ENCODE peak calls at places on chromosomes 2 and 18, in six cellular contexts. I is endothelial cell of umbilical vein, K is HepG2, X is A549, R is K562, L is GM12878. M is an unnamed sample.

GRCh38 chr2:189952536-189953109 is 109.9 kb downstream of the MSTN start:
- DNase-seq in I (peak; percentile 32), X (no peak), R (no peak), K (no peak), L (peak; percentile 65), M (no peak)

GRCh38 chr2:118823666-118824065 is 23.8 kb downstream of the EN1 start:
- DNase-seq in L (no peak), R (no peak), K (no peak), I (no peak), X (no peak), M (no peak)

GRCh38 chr2:172098650-172099471 is 3.8 kb downstream of the DLX2 start:
- DNase-seq in R (peak; percentile 95), X (peak; percentile 57), I (peak; percentile 68), L (no peak), K (peak; percentile 84), M (peak; percentile 76)

GRCh38 chr2:151025816-151026215 is 235.8 kb downstream of the RBM43 start:
- DNase-seq in X (no peak), R (no peak), I (no peak), K (no peak), L (no peak), M (no peak)

GRCh38 chr2:205800804-205801203 is 118.5 kb downstream of the NRP2 start:
- DNase-seq in X (no peak), K (no peak), R (no peak), I (peak; percentile 99), L (no peak), M (no peak)

GRCh38 chr2:222811828-222812227 is 49.0 kb upstream of the ACSL3 start:
- DNase-seq in I (no peak), L (no peak), X (no peak), R (no peak), K (no peak), M (no peak)

GRCh38 chr2:125644257-125644656 is 1011.7 kb upstream of the GYPC start:
- DNase-seq in K (no peak), R (no peak), L (no peak), X (no peak), I (no peak), M (no peak)

GRCh38 chr18:77132369-77133050 is at the start of gene MBP:
- DNase-seq in K (no peak), R (no peak), L (no peak), X (no peak), I (no peak), M (peak; percentile 71)

GRCh38 chr2:23900133-23900926 is 26.6 kb downstream of the ATAD2B start:
- DNase-seq in X (peak; percentile 31), R (no peak), K (no peak), I (no peak), L (no peak), M (peak; percentile 78)

GRCh38 chr2:200905618-200906296 is 16.6 kb downstream of the NIF3L1 start:
- DNase-seq in K (peak; percentile 75), X (peak; percentile 56), I (peak; percentile 76), L (no peak), R (peak; percentile 16), M (peak; percentile 82)

GRCh38 chr2:241445426-241445825 is 63.0 kb downstream of the STK25 start:
- DNase-seq in K (no peak), R (no peak), L (no peak), X (no peak), I (no peak), M (no peak)

GRCh38 chr2:51290725-51291124 is 258.8 kb upstream of the NRXN1 start:
- DNase-seq in I (peak; percentile 19), R (no peak), X (no peak), L (no peak), K (no peak), M (no peak)

GRCh38 chr2:41038408-41038807 is 586.5 kb upstream of the SLC8A1 start:
- DNase-seq in I (peak; percentile 39), L (no peak), X (no peak), K (no peak), R (no peak), M (no peak)

GRCh38 chr2:235542728-235543125 is 48.9 kb downstream of the AGAP1 start:
- DNase-seq in L (no peak), R (no peak), X (no peak), K (peak; percentile 96), I (no peak), M (no peak)

GRCh38 chr2:188414412-188414811 is 122.7 kb downstream of the GULP1 start:
- DNase-seq in R (no peak), I (no peak), X (peak; percentile 35), L (no peak), K (no peak), M (no peak)

GRCh38 chr2:149446735-149447134 is 116.3 kb downstream of the LYPD6 start:
- DNase-seq in R (no peak), I (no peak), X (no peak), L (no peak), K (no peak), M (no peak)

GRCh38 chr2:28080911-28081310 is 190.4 kb downstream of the BABAM2 start:
- DNase-seq in I (peak; percentile 93), K (no peak), R (no peak), L (no peak), X (no peak), M (peak; percentile 37)

GRCh38 chr2:152418688-152419087 is 83.7 kb downstream of the FMNL2 start:
- DNase-seq in R (no peak), K (no peak), L (no peak), X (no peak), I (peak; percentile 64), M (no peak)

GRCh38 chr2:160156665-160157064 is 43.4 kb downstream of the ITGB6 start:
- DNase-seq in X (no peak), R (no peak), L (no peak), K (no peak), I (peak; percentile 80), M (no peak)

GRCh38 chr2:159933727-159934049 is 128.7 kb downstream of the PLA2R1 start:
- DNase-seq in X (no peak), R (no peak), L (peak; percentile 70), I (no peak), K (no peak), M (peak; percentile 90)

GRCh38 chr2:78817430-78817829 is 208.1 kb upstream of the REG3G start:
- DNase-seq in I (no peak), X (no peak), R (no peak), K (no peak), L (no peak), M (no peak)

GRCh38 chr2:14915983-14916382 is 283.5 kb downstream of the LRATD1 start:
- DNase-seq in R (no peak), K (no peak), X (no peak), I (no peak), L (no peak), M (no peak)

GRCh38 chr2:37713258-37713700 is 41.8 kb upstream of the CDC42EP3 start:
- DNase-seq in X (no peak), R (no peak), I (no peak), K (no peak), L (peak; percentile 13), M (peak; percentile 80)

GRCh38 chr18:23631746-23632145 is 31.0 kb downstream of the ANKRD29 start:
- DNase-seq in L (no peak), K (no peak), X (no peak), R (no peak), I (no peak), M (no peak)

GRCh38 chr18:6543330-6543908 is 128.7 kb upstream of the L3MBTL4 start:
- DNase-seq in I (peak; percentile 60), X (peak; percentile 5), R (no peak), K (peak; percentile 14), L (no peak), M (peak; percentile 25)

GRCh38 chr2:180790891-180791290 is 189.5 kb upstream of the UBE2E3 start:
- DNase-seq in R (no peak), L (no peak), X (no peak), I (no peak), K (no peak), M (no peak)

GRCh38 chr2:85265304-85265703 is 62.5 kb downstream of the TGOLN2 start:
- DNase-seq in L (no peak), X (no peak), I (no peak), R (no peak), K (no peak), M (no peak)
- TF ChIP-seq MAX in L (no peak), X (no peak), I (no peak), R (no peak), K (no peak), M (no peak)

DNA sequence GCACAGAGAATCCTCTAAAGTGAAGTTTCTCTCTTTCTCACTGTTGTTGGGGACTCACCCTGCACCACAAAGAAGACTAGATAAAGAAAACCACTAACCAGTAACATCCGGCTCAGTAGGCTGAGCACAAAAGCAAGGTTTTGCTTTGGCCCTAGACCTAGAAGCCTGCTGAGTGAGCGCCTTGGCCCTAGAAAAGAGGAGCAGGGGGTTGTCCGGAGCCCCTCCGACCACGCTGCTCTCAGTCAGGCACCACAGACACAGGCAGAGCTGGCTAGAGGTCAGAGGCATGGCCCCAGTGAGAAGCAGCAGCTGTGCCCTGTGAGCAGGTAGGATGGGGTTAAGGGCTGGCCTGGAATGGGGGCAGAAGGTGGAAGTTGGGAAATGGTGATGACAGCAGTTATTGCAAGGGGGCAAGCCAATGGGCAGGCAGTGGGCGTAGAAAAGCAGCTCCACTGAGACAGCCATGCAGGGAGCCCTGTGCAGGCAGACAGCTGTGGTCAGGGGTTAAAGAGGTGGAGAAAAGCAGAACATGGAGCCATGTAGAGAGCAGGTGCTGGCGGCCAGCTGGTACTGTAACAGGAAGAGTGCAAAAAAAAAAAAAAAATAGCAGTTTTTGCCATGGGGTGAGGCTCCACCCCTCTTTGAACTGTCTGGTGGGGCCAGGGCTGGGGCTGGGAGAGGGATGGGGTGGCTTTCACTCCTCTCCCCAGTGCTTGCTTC is 36.9 kb upstream of the SLC14A1 start:
- DNase-seq in L (no peak), R (no peak), K (no peak), I (no peak), X (no peak), M (peak; percentile 98)
- TF ChIP-seq POLR2A in L (no peak), R (no peak), K (no peak), I (no peak), X (no peak), M (peak; percentile 9)

GRCh38 chr2:170313636-170314348 is 135.8 kb downstream of the MYO3B start:
- DNase-seq in I (no peak), L (no peak), X (no peak), K (no peak), R (no peak), M (no peak)

GRCh38 chr2:170310876-170311502 is 133.0 kb downstream of the MYO3B start:
- DNase-seq in R (no peak), I (no peak), K (no peak), X (no peak), L (peak; percentile 41), M (no peak)

DNA sequence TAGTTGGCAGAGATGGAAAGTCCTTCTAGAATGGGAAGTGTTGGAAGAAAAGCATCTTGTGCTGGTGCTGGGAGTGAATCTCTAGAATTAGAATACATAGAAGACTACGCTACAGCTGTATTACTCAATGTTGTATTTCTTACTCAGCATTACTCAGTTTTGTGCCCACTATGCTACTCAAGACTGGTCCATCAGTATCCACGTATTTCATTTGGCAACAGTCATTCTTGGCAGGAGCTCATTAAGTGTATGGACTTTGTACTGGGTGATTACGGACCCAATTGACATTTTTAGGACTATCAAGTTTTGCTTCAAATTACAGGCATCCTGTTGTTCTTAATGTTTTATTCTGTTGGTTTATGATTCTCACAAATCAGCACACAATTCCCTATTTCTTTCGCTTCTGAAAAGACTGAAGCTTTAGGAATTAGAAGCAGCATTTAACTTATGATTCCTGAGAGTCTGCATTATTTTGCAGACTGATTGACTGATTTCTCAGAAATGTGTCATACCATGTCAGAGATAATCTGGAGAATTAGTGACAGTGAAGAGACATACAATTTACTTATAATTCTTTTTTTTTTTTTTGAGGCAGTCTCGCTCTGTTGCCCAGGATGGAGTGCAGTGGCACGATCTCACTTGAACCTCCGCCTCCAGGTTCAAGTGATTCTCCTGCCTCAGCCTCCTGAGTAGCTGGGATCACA is 136.9 kb downstream of the MYO3B start:
- DNase-seq in I (no peak), K (no peak), L (no peak), X (no peak), R (no peak), M (no peak)
- TF ChIP-seq MYC in I (no peak), K (no peak), L (no peak), X (no peak), R (no peak), M (no peak)

GRCh38 chr18:75205760-75206109 is 3.2 kb downstream of the PTGR3 start:
- DNase-seq in X (no peak), K (no peak), I (no peak), R (peak; percentile 16), L (no peak), M (no peak)
- TF ChIP-seq MAX in X (no peak), K (no peak), I (no peak), R (no peak), L (no peak), M (no peak)